ENCODE peak calls at places on chromosomes 1 and 21, in eight cellular contexts. V is OCI-LY7, L is Peyer's patch, T is transverse colon, Q is colonic mucosa, K is ascending aorta, B is heart left ventricle, N is PC-9. A is an unnamed sample.
A peak's percentile ranks its signal among the peaks of the same experiment; 100 is the strongest.

GRCh38 chr1:16907870-16908758 is 12.3 kb downstream of the RNU1-2 start:
- DNase-seq in V (no peak), L (no peak), T (no peak), Q (no peak), K (peak; percentile 56), B (no peak), N (no peak), A (no peak)

GRCh38 chr1:60988827-60989363 is 93.5 kb upstream of the NFIA start:
- DNase-seq in V (no peak), L (no peak), T (no peak), Q (no peak), K (no peak), B (peak; percentile 66), N (no peak), A (no peak)

GRCh38 chr1:16294219-16295212 is 57.5 kb upstream of the CPLANE2 start:
- DNase-seq in V (no peak), L (no peak), T (no peak), Q (no peak), K (peak; percentile 25), B (no peak), N (no peak), A (no peak)

GRCh38 chr1:3892748-3893147 is 7.3 kb downstream of the C1orf174 start:
- DNase-seq in V (no peak), L (no peak), T (no peak), Q (no peak), K (no peak), B (no peak), N (no peak), A (no peak)

GRCh38 chr1:116853680-116854191 is 56.0 kb upstream of the PTGFRN start:
- DNase-seq in V (no peak), L (no peak), T (peak; percentile 49), Q (peak; percentile 75), K (no peak), B (no peak), N (peak; percentile 100), A (no peak)

GRCh38 chr1:66177483-66177882 is 356.5 kb upstream of the SGIP1 start:
- DNase-seq in V (no peak), L (no peak), T (no peak), Q (no peak), K (no peak), B (no peak), N (no peak), A (no peak)

GRCh38 chr1:36771222-36771621 is 263.1 kb downstream of the GRIK3 start:
- DNase-seq in V (no peak), L (peak; percentile 5), T (no peak), Q (no peak), K (no peak), B (no peak), N (no peak), A (no peak)

GRCh38 chr21:42367379-42368165 is 1.2 kb upstream of the TFF1 start:
- DNase-seq in V (peak; percentile 37), L (no peak), T (no peak), Q (no peak), K (no peak), B (no peak), N (no peak), A (no peak)

GRCh38 chr1:15154480-15155036 is 1.0 kb downstream of the TMEM51 start:
- DNase-seq in V (no peak), L (peak; percentile 70), T (peak; percentile 49), Q (peak; percentile 59), K (peak; percentile 70), B (peak; percentile 43), N (no peak), A (no peak)

GRCh38 chr1:201436461-201436860 is 14.9 kb upstream of the TNNI1 start:
- DNase-seq in V (no peak), L (no peak), T (no peak), Q (no peak), K (no peak), B (no peak), N (no peak), A (no peak)

GRCh38 chr1:158075078-158075477 is 81.6 kb downstream of the KIRREL1 start:
- DNase-seq in V (no peak), L (no peak), T (no peak), Q (no peak), K (no peak), B (no peak), N (no peak), A (no peak)

GRCh38 chr1:219686171-219686570 is 73.3 kb upstream of the ZC3H11B start:
- DNase-seq in V (no peak), L (no peak), T (no peak), Q (no peak), K (no peak), B (no peak), N (no peak), A (no peak)

GRCh38 chr1:162916407-162916806 is 55.4 kb upstream of the CCDC190 start:
- DNase-seq in V (no peak), L (no peak), T (no peak), Q (no peak), K (no peak), B (no peak), N (no peak), A (no peak)

GRCh38 chr1:113903496-113904291 is 905 bp downstream of the AP4B1 start:
- DNase-seq in V (peak; percentile 51), L (no peak), T (no peak), Q (peak; percentile 35), K (no peak), B (no peak), N (no peak), A (no peak)

GRCh38 chr1:23930270-23930669 is 17.1 kb upstream of the CNR2 start:
- DNase-seq in V (peak; percentile 64), L (no peak), T (no peak), Q (no peak), K (peak; percentile 34), B (no peak), N (no peak), A (no peak)

GRCh38 chr1:78958711-78959110 is 47.8 kb downstream of the ADGRL4 start:
- DNase-seq in V (no peak), L (no peak), T (no peak), Q (no peak), K (no peak), B (no peak), N (no peak), A (no peak)

GRCh38 chr1:31102501-31102950 is 37.0 kb upstream of the PUM1 start:
- DNase-seq in V (no peak), L (no peak), T (peak; percentile 49), Q (peak; percentile 61), K (no peak), B (no peak), N (peak; percentile 75), A (no peak)

GRCh38 chr1:17919525-17920439 is 164.6 kb downstream of the ACTL8 start:
- DNase-seq in V (peak; percentile 23), L (no peak), T (no peak), Q (peak; percentile 32), K (no peak), B (no peak), N (no peak), A (no peak)

GRCh38 chr1:196877964-196878363 is 9.9 kb upstream of the CFHR4 start:
- DNase-seq in V (no peak), L (no peak), T (no peak), Q (no peak), K (no peak), B (no peak), N (no peak), A (peak; percentile 71)

GRCh38 chr1:2946999-2947650 is 74.1 kb upstream of the ACTRT2 start:
- DNase-seq in V (no peak), L (peak; percentile 14), T (no peak), Q (no peak), K (no peak), B (no peak), N (no peak), A (no peak)

GRCh38 chr1:82388679-82389078 is 587.9 kb downstream of the ADGRL2 start:
- DNase-seq in V (no peak), L (no peak), T (no peak), Q (no peak), K (no peak), B (no peak), N (no peak), A (no peak)

GRCh38 chr1:182762536-182762935 is 27.0 kb upstream of the NPL start:
- DNase-seq in V (no peak), L (no peak), T (no peak), Q (no peak), K (no peak), B (no peak), N (no peak), A (no peak)
- TF ChIP-seq CTCF in V (no peak), L (no peak), T (no peak), Q (no peak), K (no peak), B (no peak), N (no peak), A (no peak)

GRCh38 chr1:39282537-39283216 is 78.2 kb downstream of the MACF1 start:
- DNase-seq in V (no peak), L (no peak), T (no peak), Q (no peak), K (no peak), B (no peak), N (no peak), A (no peak)

GRCh38 chr1:39288735-39289465 is 84.4 kb downstream of the MACF1 start:
- DNase-seq in V (no peak), L (no peak), T (no peak), Q (no peak), K (no peak), B (no peak), N (no peak), A (no peak)

GRCh38 chr1:39277876-39278275 is 73.4 kb downstream of the MACF1 start:
- DNase-seq in V (no peak), L (no peak), T (no peak), Q (no peak), K (no peak), B (no peak), N (no peak), A (no peak)

GRCh38 chr1:39287541-39287940 is 83.0 kb downstream of the MACF1 start:
- DNase-seq in V (no peak), L (no peak), T (no peak), Q (no peak), K (no peak), B (no peak), N (no peak), A (no peak)

GRCh38 chr1:39283858-39284257 is 79.4 kb downstream of the MACF1 start:
- DNase-seq in V (no peak), L (no peak), T (no peak), Q (no peak), K (no peak), B (no peak), N (no peak), A (no peak)
- H3K27ac ChIP-seq in V (no peak overlapping the region), L (no peak overlapping the region), T (no peak overlapping the region), Q (no peak overlapping the region), K (no peak overlapping the region), B (no peak overlapping the region), N (no peak overlapping the region), A (no peak overlapping the region)

GRCh38 chr1:55443175-55443933 is 228.2 kb upstream of the USP24 start:
- DNase-seq in V (no peak), L (no peak), T (peak; percentile 65), Q (peak; percentile 56), K (peak; percentile 97), B (peak; percentile 85), N (peak; percentile 58), A (peak; percentile 61)
- H3K4me1 ChIP-seq in V (no peaks in the 10 kb centered on the region), L (no peaks in the 10 kb centered on the region), T (no peaks in the 10 kb centered on the region), Q (no peaks in the 10 kb centered on the region), K (peaks cover 16% of the 10 kb centered on the region), B (no peaks in the 10 kb centered on the region), N (peaks cover 13% of the 10 kb centered on the region), A (no peaks in the 10 kb centered on the region)

DNA sequence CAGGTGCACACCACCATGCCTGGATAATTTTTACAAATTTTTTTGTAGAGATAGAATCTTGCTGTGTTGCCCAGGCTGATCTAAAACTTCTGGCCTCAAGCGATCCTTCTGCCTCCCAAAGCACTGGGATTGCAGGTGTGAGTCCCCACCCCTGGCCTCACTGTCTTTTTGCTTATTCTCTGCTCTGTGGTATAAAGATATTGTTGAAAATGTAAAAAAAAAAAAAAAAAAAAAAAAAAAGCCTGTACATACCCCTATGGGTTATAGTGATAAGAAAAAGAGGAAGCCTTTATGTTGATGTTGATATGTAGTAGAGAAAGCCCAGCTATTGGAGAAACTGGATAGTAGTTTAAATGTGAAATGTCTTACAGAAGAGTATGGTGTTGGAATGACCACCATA is 125.8 kb downstream of the XPR1 start:
- DNase-seq in V (no peak), L (no peak), T (no peak), Q (no peak), K (no peak), B (no peak), N (no peak), A (no peak)
- TF ChIP-seq CTCF in V (no peak), L (no peak), T (no peak), Q (no peak), K (no peak), B (no peak), N (no peak), A (no peak)